ENCODE peak calls at places on chromosome 20, in six cellular contexts. P is GM10248, D is COR-L47, X is cardiac muscle cell, S is AG04450, Z is AG20443. F is an unnamed sample.

GRCh38 chr20:57048027-57048869 is 218.2 kb downstream of the BMP7 start:
- DNase-seq in P (peak; percentile 66), D (no peak), X (peak; percentile 40), S (no peak), Z (peak; percentile 79), F (peak; percentile 2)

GRCh38 chr20:57440678-57441509 is 49.7 kb downstream of the RBM38 start:
- DNase-seq in P (no peak), D (no peak), X (peak; percentile 77), S (peak; percentile 60), Z (peak; percentile 91), F (no peak)

GRCh38 chr20:37349517-37350491 is 3.9 kb downstream of the SRC start:
- DNase-seq in P (no peak), D (no peak), X (peak; percentile 62), S (no peak), Z (peak; percentile 54), F (peak; percentile 53)

GRCh38 chr20:43043887-43044286 is 145.8 kb downstream of the PTPRT start:
- DNase-seq in P (no peak), D (no peak), X (no peak), S (no peak), Z (no peak), F (no peak)

GRCh38 chr20:38116409-38117165 is 48.5 kb downstream of the TGM2 start:
- DNase-seq in P (no peak), D (no peak), X (no peak), S (no peak), Z (no peak), F (no peak)

GRCh38 chr20:44601801-44602204 is 19.4 kb downstream of the PKIG start:
- DNase-seq in P (no peak), D (no peak), X (peak; percentile 85), S (peak; percentile 61), Z (peak; percentile 91), F (no peak)

GRCh38 chr20:22584630-22584921 is 204 bp upstream of the FOXA2 start:
- DNase-seq in P (no peak), D (peak; percentile 92), X (no peak), S (no peak), Z (no peak), F (no peak)

GRCh38 chr20:61765081-61765870 is 300.4 kb downstream of the TAF4 start:
- DNase-seq in P (no peak), D (no peak), X (no peak), S (no peak), Z (no peak), F (no peak)

GRCh38 chr20:8964944-8965562 is 103.8 kb upstream of the PLCB4 start:
- DNase-seq in P (no peak), D (no peak), X (no peak), S (no peak), Z (no peak), F (peak; percentile 18)

GRCh38 chr20:52959125-52959524 is 13.0 kb upstream of the TSHZ2 start:
- DNase-seq in P (no peak), D (no peak), X (peak; percentile 35), S (no peak), Z (no peak), F (no peak)

GRCh38 chr20:237479-237878 is 10.4 kb downstream of the DEFB129 start:
- DNase-seq in P (peak; percentile 34), D (no peak), X (peak; percentile 10), S (no peak), Z (no peak), F (no peak)

GRCh38 chr20:4740774-4741431 is 19.2 kb downstream of the PRND start:
- DNase-seq in P (peak; percentile 59), D (peak; percentile 20), X (peak; percentile 59), S (no peak), Z (peak; percentile 60), F (peak; percentile 15)

GRCh38 chr20:50044353-50044960 is 61.7 kb downstream of the SNAI1 start:
- DNase-seq in P (no peak), D (no peak), X (no peak), S (no peak), Z (no peak), F (no peak)

GRCh38 chr20:45061244-45061643 is 39.7 kb downstream of the KCNS1 start:
- DNase-seq in P (no peak), D (no peak), X (peak; percentile 86), S (peak; percentile 51), Z (peak; percentile 80), F (peak; percentile 97)

GRCh38 chr20:47024461-47024937 is 129.9 kb downstream of the EYA2 start:
- DNase-seq in P (no peak), D (no peak), X (no peak), S (peak; percentile 61), Z (peak; percentile 58), F (peak; percentile 62)

GRCh38 chr20:16222859-16223411 is 350.3 kb downstream of the KIF16B start:
- DNase-seq in P (no peak), D (no peak), X (no peak), S (no peak), Z (peak; percentile 12), F (peak; percentile 18)

GRCh38 chr20:25313608-25314007 is 65.7 kb downstream of the PYGB start:
- DNase-seq in P (no peak), D (no peak), X (no peak), S (no peak), Z (no peak), F (no peak)

GRCh38 chr20:37375227-37375626 is 29.3 kb downstream of the SRC start:
- DNase-seq in P (no peak), D (no peak), X (no peak), S (no peak), Z (no peak), F (no peak)

GRCh38 chr20:23305098-23305497 is 45.5 kb upstream of the NXT1 start:
- DNase-seq in P (no peak), D (no peak), X (peak; percentile 62), S (no peak), Z (peak; percentile 88), F (no peak)

GRCh38 chr20:41524980-41525613 is 93.1 kb downstream of the CHD6 start:
- DNase-seq in P (no peak), D (peak; percentile 70), X (peak; percentile 67), S (no peak), Z (peak; percentile 70), F (peak; percentile 62)

GRCh38 chr20:878511-879307 is 37.4 kb downstream of the ANGPT4 start:
- DNase-seq in P (peak; percentile 39), D (no peak), X (peak; percentile 52), S (no peak), Z (peak; percentile 66), F (peak; percentile 11)

GRCh38 chr20:56414842-56415765 is 3.0 kb downstream of the CASS4 start:
- DNase-seq in P (no peak), D (no peak), X (peak; percentile 69), S (peak; percentile 74), Z (no peak), F (no peak)

GRCh38 chr20:49675368-49676151 is 38.1 kb downstream of the B4GALT5 start:
- DNase-seq in P (peak; percentile 59), D (no peak), X (no peak), S (no peak), Z (no peak), F (peak; percentile 85)

GRCh38 chr20:16641511-16641910 is 68.3 kb upstream of the KIF16B start:
- DNase-seq in P (no peak), D (no peak), X (no peak), S (no peak), Z (no peak), F (no peak)

GRCh38 chr20:10536531-10536930 is 101.4 kb downstream of the SLX4IP start:
- DNase-seq in P (no peak), D (peak; percentile 38), X (peak; percentile 60), S (no peak), Z (no peak), F (peak; percentile 34)

GRCh38 chr20:17943343-17943742 is 25.3 kb downstream of the SNX5 start:
- DNase-seq in P (no peak), D (no peak), X (no peak), S (no peak), Z (no peak), F (no peak)

GRCh38 chr20:6420336-6420735 is 297.5 kb upstream of the FERMT1 start:
- DNase-seq in P (no peak), D (no peak), X (peak; percentile 48), S (no peak), Z (no peak), F (no peak)